ENCODE peak calls at places on chromosome 1, in eight cellular contexts. One of them, this sample, is unnamed.
A peak's percentile ranks its signal among the peaks of the same experiment; 100 is the strongest.

GRCh38 chr1:178966312-178966711 is 59.4 kb upstream of the FAM20B start:
- DNase-seq in heart right ventricle: no peak
- DNase-seq in heart left ventricle: no peak
- DNase-seq in psoas muscle: no peak
- DNase-seq in left lung: no peak
- DNase-seq in A673: no peak
- DNase-seq in mesenchymal stem cell: no peak
- DNase-seq in fibroblast of lung: no peak
- DNase-seq in this sample: no peak

GRCh38 chr1:48530727-48531351 is 58.8 kb upstream of the SPATA6 start:
- DNase-seq in heart right ventricle: peak; percentile 16
- DNase-seq in heart left ventricle: no peak
- DNase-seq in psoas muscle: peak; percentile 54
- DNase-seq in left lung: peak; percentile 70
- DNase-seq in A673: peak; percentile 75
- DNase-seq in mesenchymal stem cell: peak; percentile 13
- DNase-seq in fibroblast of lung: peak; percentile 23
- DNase-seq in this sample: no peak

GRCh38 chr1:15760520-15761211 is 2.1 kb downstream of the FBLIM1 start:
- DNase-seq in heart right ventricle: peak; percentile 73
- DNase-seq in heart left ventricle: peak; percentile 48
- DNase-seq in psoas muscle: no peak
- DNase-seq in left lung: no peak
- DNase-seq in A673: peak; percentile 81
- DNase-seq in mesenchymal stem cell: peak; percentile 90
- DNase-seq in fibroblast of lung: peak; percentile 83
- DNase-seq in this sample: peak; percentile 58

GRCh38 chr1:99119193-99119592 is 114.5 kb upstream of the PLPPR5 start:
- DNase-seq in heart right ventricle: no peak
- DNase-seq in heart left ventricle: no peak
- DNase-seq in psoas muscle: no peak
- DNase-seq in left lung: no peak
- DNase-seq in A673: no peak
- DNase-seq in mesenchymal stem cell: no peak
- DNase-seq in fibroblast of lung: no peak
- DNase-seq in this sample: no peak

GRCh38 chr1:53321776-53322602 is 5.9 kb downstream of the LRP8 start:
- DNase-seq in heart right ventricle: no peak
- DNase-seq in heart left ventricle: no peak
- DNase-seq in psoas muscle: peak; percentile 18
- DNase-seq in left lung: peak; percentile 34
- DNase-seq in A673: no peak
- DNase-seq in mesenchymal stem cell: no peak
- DNase-seq in fibroblast of lung: no peak
- DNase-seq in this sample: no peak

GRCh38 chr1:12636098-12636950 is 7.6 kb upstream of the AADACL4 start:
- DNase-seq in heart right ventricle: peak; percentile 66
- DNase-seq in heart left ventricle: peak; percentile 69
- DNase-seq in psoas muscle: peak; percentile 77
- DNase-seq in left lung: no peak
- DNase-seq in A673: no peak
- DNase-seq in mesenchymal stem cell: peak; percentile 28
- DNase-seq in fibroblast of lung: peak; percentile 72
- DNase-seq in this sample: no peak

GRCh38 chr1:59678809-59679228 is 135.9 kb upstream of the HOOK1 start:
- DNase-seq in heart right ventricle: no peak
- DNase-seq in heart left ventricle: no peak
- DNase-seq in psoas muscle: no peak
- DNase-seq in left lung: no peak
- DNase-seq in A673: peak; percentile 62
- DNase-seq in mesenchymal stem cell: peak; percentile 99
- DNase-seq in fibroblast of lung: peak; percentile 100
- DNase-seq in this sample: no peak

GRCh38 chr1:233614173-233614742 is 352 bp downstream of the KCNK1 start:
- DNase-seq in heart right ventricle: peak; percentile 31
- DNase-seq in heart left ventricle: peak; percentile 22
- DNase-seq in psoas muscle: peak; percentile 55
- DNase-seq in left lung: peak; percentile 78
- DNase-seq in A673: peak; percentile 12
- DNase-seq in mesenchymal stem cell: peak; percentile 8
- DNase-seq in fibroblast of lung: peak; percentile 68
- DNase-seq in this sample: no peak

GRCh38 chr1:83508485-83509151 is 490.3 kb downstream of the TTLL7 start:
- DNase-seq in heart right ventricle: no peak
- DNase-seq in heart left ventricle: peak; percentile 43
- DNase-seq in psoas muscle: no peak
- DNase-seq in left lung: no peak
- DNase-seq in A673: no peak
- DNase-seq in mesenchymal stem cell: peak; percentile 95
- DNase-seq in fibroblast of lung: peak; percentile 44
- DNase-seq in this sample: no peak

GRCh38 chr1:165350861-165351260 is 5.7 kb downstream of the LMX1A start:
- DNase-seq in heart right ventricle: no peak
- DNase-seq in heart left ventricle: no peak
- DNase-seq in psoas muscle: no peak
- DNase-seq in left lung: no peak
- DNase-seq in A673: no peak
- DNase-seq in mesenchymal stem cell: no peak
- DNase-seq in fibroblast of lung: no peak
- DNase-seq in this sample: no peak

GRCh38 chr1:86195281-86195680 is 38.7 kb upstream of the COL24A1 start:
- DNase-seq in heart right ventricle: no peak
- DNase-seq in heart left ventricle: no peak
- DNase-seq in psoas muscle: no peak
- DNase-seq in left lung: no peak
- DNase-seq in A673: peak; percentile 23
- DNase-seq in mesenchymal stem cell: no peak
- DNase-seq in fibroblast of lung: no peak
- DNase-seq in this sample: no peak

GRCh38 chr1:58180537-58180936 is 366.0 kb downstream of the OMA1 start:
- DNase-seq in heart right ventricle: no peak
- DNase-seq in heart left ventricle: no peak
- DNase-seq in psoas muscle: no peak
- DNase-seq in left lung: no peak
- DNase-seq in A673: no peak
- DNase-seq in mesenchymal stem cell: no peak
- DNase-seq in fibroblast of lung: no peak
- DNase-seq in this sample: no peak

GRCh38 chr1:12087797-12088314 is 24.8 kb downstream of the TNFRSF8 start:
- DNase-seq in heart right ventricle: no peak
- DNase-seq in heart left ventricle: no peak
- DNase-seq in psoas muscle: no peak
- DNase-seq in left lung: no peak
- DNase-seq in A673: no peak
- DNase-seq in mesenchymal stem cell: no peak
- DNase-seq in fibroblast of lung: peak; percentile 20
- DNase-seq in this sample: no peak

GRCh38 chr1:181149326-181150000 is 61.0 kb downstream of the IER5 start:
- DNase-seq in heart right ventricle: no peak
- DNase-seq in heart left ventricle: no peak
- DNase-seq in psoas muscle: no peak
- DNase-seq in left lung: no peak
- DNase-seq in A673: no peak
- DNase-seq in mesenchymal stem cell: no peak
- DNase-seq in fibroblast of lung: no peak
- DNase-seq in this sample: no peak

DNA sequence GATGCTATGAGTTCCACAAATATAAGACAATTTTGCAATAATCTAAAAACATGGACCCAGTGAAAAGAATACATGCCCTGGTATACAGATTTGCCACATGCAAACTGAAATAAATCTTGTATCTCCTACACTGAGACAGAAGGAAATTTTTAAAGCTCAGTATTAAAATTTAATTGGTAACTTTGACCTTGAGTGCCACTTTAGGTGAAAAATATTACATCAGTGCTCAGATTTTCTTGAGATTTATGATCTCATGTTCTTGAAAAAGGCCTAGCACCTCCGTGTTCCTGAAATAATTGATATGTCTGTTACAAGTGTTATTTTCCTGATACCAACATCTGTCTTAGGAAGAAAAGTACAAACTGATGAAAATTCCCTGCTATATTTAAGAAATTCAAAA is 285.5 kb downstream of the VAV3 start:
- DNase-seq in heart right ventricle: no peak
- DNase-seq in heart left ventricle: no peak
- DNase-seq in psoas muscle: no peak
- DNase-seq in left lung: no peak
- DNase-seq in A673: no peak
- DNase-seq in mesenchymal stem cell: no peak
- DNase-seq in fibroblast of lung: no peak
- DNase-seq in this sample: no peak
- H3K27ac ChIP-seq in heart right ventricle: no peak overlapping the region
- H3K27ac ChIP-seq in heart left ventricle: no peak overlapping the region
- H3K27ac ChIP-seq in psoas muscle: no peak overlapping the region
- H3K27ac ChIP-seq in left lung: no peak overlapping the region
- H3K27ac ChIP-seq in A673: no peak overlapping the region
- H3K27ac ChIP-seq in mesenchymal stem cell: no peak overlapping the region
- H3K27ac ChIP-seq in fibroblast of lung: no peak overlapping the region
- H3K27ac ChIP-seq in this sample: no peak overlapping the region

GRCh38 chr1:111267801-111268508 is 22.7 kb upstream of the CHIA start:
- DNase-seq in heart right ventricle: no peak
- DNase-seq in heart left ventricle: no peak
- DNase-seq in psoas muscle: no peak
- DNase-seq in left lung: no peak
- DNase-seq in A673: no peak
- DNase-seq in mesenchymal stem cell: no peak
- DNase-seq in fibroblast of lung: no peak
- DNase-seq in this sample: no peak

GRCh38 chr1:111272081-111272480 is 18.6 kb upstream of the CHIA start:
- DNase-seq in heart right ventricle: no peak
- DNase-seq in heart left ventricle: no peak
- DNase-seq in psoas muscle: no peak
- DNase-seq in left lung: no peak
- DNase-seq in A673: no peak
- DNase-seq in mesenchymal stem cell: no peak
- DNase-seq in fibroblast of lung: no peak
- DNase-seq in this sample: no peak

GRCh38 chr1:111269820-111270406 is 20.7 kb upstream of the CHIA start:
- DNase-seq in heart right ventricle: no peak
- DNase-seq in heart left ventricle: no peak
- DNase-seq in psoas muscle: no peak
- DNase-seq in left lung: no peak
- DNase-seq in A673: no peak
- DNase-seq in mesenchymal stem cell: no peak
- DNase-seq in fibroblast of lung: no peak
- DNase-seq in this sample: no peak

GRCh38 chr1:111271464-111271801 is 19.2 kb upstream of the CHIA start:
- DNase-seq in heart right ventricle: no peak
- DNase-seq in heart left ventricle: no peak
- DNase-seq in psoas muscle: no peak
- DNase-seq in left lung: peak; percentile 51
- DNase-seq in A673: no peak
- DNase-seq in mesenchymal stem cell: no peak
- DNase-seq in fibroblast of lung: no peak
- DNase-seq in this sample: no peak

DNA sequence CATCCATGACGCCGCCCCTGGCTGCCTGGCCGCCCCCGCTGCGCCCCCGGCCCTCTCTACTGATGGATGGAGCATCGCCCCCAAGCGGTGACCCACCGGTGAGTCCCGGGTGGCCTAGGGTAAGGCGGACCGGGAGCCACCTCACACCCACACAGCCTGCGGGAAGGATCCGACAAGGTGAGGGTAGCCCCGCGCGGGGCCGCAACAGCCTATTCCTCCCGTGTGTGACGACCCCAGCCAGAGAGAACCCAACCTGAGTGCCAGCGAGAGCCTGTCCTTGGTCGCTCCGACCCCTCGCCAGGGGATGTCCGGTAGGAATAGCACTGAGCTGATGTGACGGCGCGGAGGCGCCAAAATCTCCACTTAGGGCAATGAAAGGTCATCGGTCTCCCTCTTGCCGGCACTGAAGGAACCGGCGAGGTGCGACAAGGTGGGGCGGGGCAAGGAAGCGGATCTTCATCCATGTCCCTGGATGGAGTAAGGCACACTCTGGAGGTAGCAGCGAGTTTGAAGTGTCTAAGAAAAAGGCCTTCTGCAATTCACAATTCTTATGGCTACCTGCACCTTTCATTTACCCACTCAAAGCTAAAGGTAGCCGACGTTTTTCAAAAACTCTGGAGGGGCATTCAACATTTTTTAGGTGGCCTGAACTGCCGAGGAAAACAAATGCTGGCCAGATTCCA is 19.7 kb upstream of the CHIA start:
- DNase-seq in heart right ventricle: peak; percentile 11
- DNase-seq in heart left ventricle: no peak
- DNase-seq in psoas muscle: no peak
- DNase-seq in left lung: peak; percentile 71
- DNase-seq in A673: no peak
- DNase-seq in mesenchymal stem cell: no peak
- DNase-seq in fibroblast of lung: no peak
- DNase-seq in this sample: no peak
- H3K27me3 ChIP-seq in heart right ventricle: peaks cover 38% of the 10 kb centered on the region
- H3K27me3 ChIP-seq in heart left ventricle: peaks cover 46% of the 10 kb centered on the region
- H3K27me3 ChIP-seq in psoas muscle: peaks cover 6% of the 10 kb centered on the region
- H3K27me3 ChIP-seq in left lung: peaks cover 42% of the 10 kb centered on the region
- H3K27me3 ChIP-seq in A673: peaks cover 69% of the 10 kb centered on the region
- H3K27me3 ChIP-seq in mesenchymal stem cell: peaks cover 21% of the 10 kb centered on the region
- H3K27me3 ChIP-seq in fibroblast of lung: peaks cover 25% of the 10 kb centered on the region
- H3K27me3 ChIP-seq in this sample: peaks cover 3% of the 10 kb centered on the region

DNA sequence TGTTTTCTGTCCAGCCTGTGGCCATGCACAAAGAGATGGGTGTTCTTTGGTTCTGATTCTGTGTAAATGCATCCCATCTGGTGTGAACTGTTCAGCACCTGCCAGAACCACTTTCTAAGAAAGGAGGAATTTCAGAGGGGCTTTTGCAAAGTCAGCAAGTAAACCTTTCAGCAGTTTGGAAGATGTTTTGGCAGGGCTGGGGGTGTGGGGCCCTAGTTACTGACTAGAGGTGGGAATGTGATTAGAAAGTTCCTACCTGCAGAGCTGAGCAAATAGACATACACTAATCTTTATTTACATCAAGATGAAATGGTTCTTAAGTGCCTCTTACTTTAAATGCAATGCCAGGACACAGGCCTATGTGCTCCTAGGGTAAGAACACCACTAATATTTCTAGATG is 378.1 kb upstream of the USP24 start:
- DNase-seq in heart right ventricle: no peak
- DNase-seq in heart left ventricle: no peak
- DNase-seq in psoas muscle: no peak
- DNase-seq in left lung: no peak
- DNase-seq in A673: no peak
- DNase-seq in mesenchymal stem cell: no peak
- DNase-seq in fibroblast of lung: no peak
- DNase-seq in this sample: no peak
- H3K9me3 ChIP-seq in heart right ventricle: no peaks in the 10 kb centered on the region
- H3K9me3 ChIP-seq in heart left ventricle: no peaks in the 10 kb centered on the region
- H3K9me3 ChIP-seq in psoas muscle: peaks cover 6% of the 10 kb centered on the region
- H3K9me3 ChIP-seq in left lung: no peaks in the 10 kb centered on the region
- H3K9me3 ChIP-seq in A673: no peaks in the 10 kb centered on the region
- H3K9me3 ChIP-seq in mesenchymal stem cell: peaks cover 8% of the 10 kb centered on the region
- H3K9me3 ChIP-seq in fibroblast of lung: no peaks in the 10 kb centered on the region
- H3K9me3 ChIP-seq in this sample: no peaks in the 10 kb centered on the region

GRCh38 chr1:44326066-44326701 is 28.9 kb downstream of the ERI3 start:
- DNase-seq in heart right ventricle: no peak
- DNase-seq in heart left ventricle: no peak
- DNase-seq in psoas muscle: no peak
- DNase-seq in left lung: no peak
- DNase-seq in A673: no peak
- DNase-seq in mesenchymal stem cell: no peak
- DNase-seq in fibroblast of lung: peak; percentile 52
- DNase-seq in this sample: no peak
- H3K27ac ChIP-seq in heart right ventricle: no peak overlapping the region
- H3K27ac ChIP-seq in heart left ventricle: no peak overlapping the region
- H3K27ac ChIP-seq in psoas muscle: no peak overlapping the region
- H3K27ac ChIP-seq in left lung: no peak overlapping the region
- H3K27ac ChIP-seq in A673: no peak overlapping the region
- H3K27ac ChIP-seq in mesenchymal stem cell: no peak overlapping the region
- H3K27ac ChIP-seq in fibroblast of lung: no peak overlapping the region
- H3K27ac ChIP-seq in this sample: no peak overlapping the region

GRCh38 chr1:223074427-223074826 is 68.6 kb downstream of the TLR5 start:
- DNase-seq in heart right ventricle: no peak
- DNase-seq in heart left ventricle: no peak
- DNase-seq in psoas muscle: no peak
- DNase-seq in left lung: no peak
- DNase-seq in A673: no peak
- DNase-seq in mesenchymal stem cell: no peak
- DNase-seq in fibroblast of lung: peak; percentile 3
- DNase-seq in this sample: no peak
- H3K27me3 ChIP-seq in heart right ventricle: no peaks in the 10 kb centered on the region
- H3K27me3 ChIP-seq in heart left ventricle: no peaks in the 10 kb centered on the region
- H3K27me3 ChIP-seq in psoas muscle: no peaks in the 10 kb centered on the region
- H3K27me3 ChIP-seq in left lung: no peaks in the 10 kb centered on the region
- H3K27me3 ChIP-seq in A673: no peaks in the 10 kb centered on the region
- H3K27me3 ChIP-seq in mesenchymal stem cell: peaks cover 54% of the 10 kb centered on the region
- H3K27me3 ChIP-seq in fibroblast of lung: peaks cover 24% of the 10 kb centered on the region
- H3K27me3 ChIP-seq in this sample: no peaks in the 10 kb centered on the region